ENCODE peak calls at places on chromosome 20, in nine cellular contexts. M is H9, G is endothelial cell, F is endodermal cell, J is HS-27A, O is HEK293T, R is NCI-H460, X is Caco-2, B is coronary artery. E is an unnamed sample.

GRCh38 chr20:11060423-11061205 is 386.8 kb upstream of the JAG1 start:
- DNase-seq in J (no peak), B (no peak), F (no peak), G (no peak), O (no peak), R (no peak), M (no peak), X (no peak), E (no peak)

GRCh38 chr20:58454460-58454859 is 60.7 kb downstream of the APCDD1L start:
- DNase-seq in F (no peak), X (no peak), R (no peak), M (no peak), O (no peak), J (no peak), G (no peak), B (no peak), E (no peak)

GRCh38 chr20:62301111-62301668 is 1.6 kb upstream of the ADRM1 start:
- DNase-seq in G (no peak), R (no peak), F (no peak), B (no peak), M (peak; percentile 29), J (no peak), O (no peak), X (no peak), E (no peak)

GRCh38 chr20:6185268-6185667 is 62.4 kb upstream of the FERMT1 start:
- DNase-seq in X (no peak), G (no peak), R (no peak), F (no peak), J (no peak), M (no peak), B (no peak), O (no peak), E (no peak)

GRCh38 chr20:33653218-33653899 is 8.8 kb upstream of the C20orf144 start:
- DNase-seq in B (peak; percentile 74), J (no peak), X (peak; percentile 90), F (peak; percentile 94), G (peak; percentile 76), M (peak; percentile 85), O (peak; percentile 82), R (peak; percentile 55), E (peak; percentile 53)

GRCh38 chr20:56788671-56789610 is 159.8 kb downstream of the TFAP2C start:
- DNase-seq in J (no peak), M (no peak), G (no peak), O (no peak), F (no peak), B (no peak), R (no peak), X (no peak), E (no peak)

GRCh38 chr20:43434565-43434964 is 23.1 kb upstream of the SRSF6 start:
- DNase-seq in M (no peak), G (no peak), R (no peak), J (no peak), F (no peak), O (no peak), X (peak; percentile 25), B (no peak), E (no peak)

GRCh38 chr20:25485872-25486271 is 78.4 kb downstream of the GINS1 start:
- DNase-seq in G (no peak), M (no peak), J (no peak), X (no peak), R (no peak), F (no peak), O (no peak), B (no peak), E (no peak)

GRCh38 chr20:32585519-32586127 is 490 bp upstream of the NOL4L start:
- DNase-seq in M (no peak), G (no peak), R (no peak), O (no peak), J (no peak), F (peak; percentile 74), B (no peak), X (no peak), E (no peak)

GRCh38 chr20:1299522-1299921 is 29.4 kb downstream of the SDCBP2 start:
- DNase-seq in G (peak; percentile 27), O (peak; percentile 46), J (no peak), X (peak; percentile 56), M (peak; percentile 66), R (no peak), F (peak; percentile 85), B (no peak), E (no peak)

GRCh38 chr20:56465997-56466396 is 2.4 kb upstream of the RTF2 start:
- DNase-seq in G (no peak), R (no peak), B (no peak), J (no peak), O (no peak), F (no peak), M (no peak), X (no peak), E (no peak)

GRCh38 chr20:2521369-2522305 is 12.9 kb upstream of the ZNF343 start:
- DNase-seq in R (peak; percentile 45), G (peak; percentile 63), J (no peak), F (peak; percentile 80), O (peak; percentile 59), M (peak; percentile 47), X (no peak), B (no peak), E (peak; percentile 37)

GRCh38 chr20:3751284-3751663 is 16.3 kb downstream of the ADISSP start:
- DNase-seq in B (no peak), M (peak; percentile 56), O (no peak), F (peak; percentile 74), R (no peak), G (no peak), J (no peak), X (no peak), E (no peak)

GRCh38 chr20:24695529-24696225 is 226.2 kb downstream of the SYNDIG1 start:
- DNase-seq in B (peak; percentile 19), R (no peak), F (peak; percentile 9), O (no peak), M (peak; percentile 15), G (no peak), J (no peak), X (no peak), E (no peak)

GRCh38 chr20:49276895-49277785 is 717 bp downstream of the ZNFX1 start:
- DNase-seq in G (peak; percentile 13), X (peak; percentile 46), B (peak; percentile 82), F (peak; percentile 55), O (no peak), R (no peak), M (no peak), J (no peak), E (no peak)

GRCh38 chr20:50023116-50023802 is 40.5 kb downstream of the SNAI1 start:
- DNase-seq in O (no peak), X (no peak), F (no peak), M (no peak), B (no peak), J (no peak), G (no peak), R (no peak), E (no peak)

GRCh38 chr20:33569290-33570094 is 79.6 kb downstream of the CBFA2T2 start:
- DNase-seq in B (no peak), M (no peak), J (no peak), F (no peak), X (no peak), R (no peak), O (no peak), G (no peak), E (no peak)

GRCh38 chr20:49685809-49686208 is 27.9 kb downstream of the B4GALT5 start:
- DNase-seq in J (no peak), F (no peak), B (no peak), M (no peak), X (no peak), G (no peak), O (no peak), R (no peak), E (no peak)

GRCh38 chr20:44166477-44166876 is 20.5 kb downstream of the JPH2 start:
- DNase-seq in X (no peak), J (no peak), G (no peak), R (peak; percentile 32), F (no peak), M (no peak), B (peak; percentile 92), O (no peak), E (no peak)

GRCh38 chr20:24097051-24097450 is 108.5 kb upstream of the GGTLC1 start:
- DNase-seq in B (no peak), G (no peak), F (no peak), R (no peak), O (no peak), X (no peak), M (no peak), J (no peak), E (no peak)

GRCh38 chr20:63370623-63371176 is 9.6 kb upstream of the CHRNA4 start:
- DNase-seq in M (no peak), R (no peak), B (no peak), O (no peak), G (no peak), X (no peak), F (no peak), J (no peak), E (no peak)

GRCh38 chr20:610130-611046 is at the start of gene TCF15:
- DNase-seq in G (peak; percentile 65), M (peak; percentile 72), R (no peak), B (no peak), O (no peak), X (no peak), J (no peak), F (peak; percentile 85), E (peak; percentile 70)

GRCh38 chr20:22471156-22471836 is 113.1 kb downstream of the FOXA2 start:
- DNase-seq in G (no peak), R (no peak), X (no peak), O (no peak), F (no peak), J (no peak), B (no peak), M (no peak), E (no peak)

GRCh38 chr20:13262701-13263335 is 41.7 kb downstream of the ISM1 start:
- DNase-seq in B (no peak), J (no peak), R (no peak), M (no peak), G (no peak), F (no peak), X (peak; percentile 65), O (no peak), E (no peak)

GRCh38 chr20:14334306-14334930 is 3.0 kb downstream of the FLRT3 start:
- DNase-seq in J (peak; percentile 34), M (peak; percentile 37), R (peak; percentile 34), G (peak; percentile 30), B (no peak), F (peak; percentile 72), X (peak; percentile 69), O (peak; percentile 56), E (peak; percentile 52)

GRCh38 chr20:17967595-17968365 is 814 bp downstream of the SNX5 start:
- DNase-seq in F (no peak), B (peak; percentile 77), O (no peak), R (no peak), X (no peak), M (no peak), J (no peak), G (no peak), E (no peak)

GRCh38 chr20:21554985-21555384 is 41.1 kb upstream of the NKX2-2 start:
- DNase-seq in B (no peak), G (no peak), M (no peak), F (no peak), R (no peak), J (no peak), X (no peak), O (no peak), E (no peak)

GRCh38 chr20:4488407-4489339 is 233.0 kb upstream of the PRND start:
- DNase-seq in O (no peak), F (no peak), J (no peak), R (no peak), G (no peak), B (no peak), X (no peak), M (no peak), E (no peak)

GRCh38 chr20:14599613-14600012 is 262.2 kb upstream of the FLRT3 start:
- DNase-seq in F (no peak), J (no peak), M (no peak), O (no peak), G (no peak), X (no peak), B (no peak), R (no peak), E (no peak)

GRCh38 chr20:50191566-50192363 is 1.1 kb downstream of the CEBPB start:
- DNase-seq in F (peak; percentile 84), J (no peak), B (no peak), O (peak; percentile 59), M (peak; percentile 64), G (peak; percentile 70), R (no peak), X (peak; percentile 89), E (peak; percentile 54)

GRCh38 chr20:39624316-39624715 is 662.2 kb downstream of the DHX35 start:
- DNase-seq in M (no peak), X (no peak), O (no peak), G (no peak), B (no peak), J (no peak), F (no peak), R (no peak), E (no peak)

E was measured in neuronal stem cell.